ENCODE peak calls at places on chromosome 12, in seven cellular contexts. A, U, F, V, H, B and M are unnamed samples.

GRCh38 chr12:105227879-105228278 is 8.1 kb downstream of the APPL2 start:
- DNase-seq in F (no peak), A (no peak), V (no peak), U (no peak), B (no peak), H (no peak), M (no peak)

GRCh38 chr12:122793685-122794106 is 19.3 kb downstream of the CCDC62 start:
- DNase-seq in U (no peak), F (no peak), V (no peak), B (peak; percentile 77), H (peak; percentile 51), A (no peak), M (peak; percentile 70)

GRCh38 chr12:53751336-53752191 is at the start of gene CISTR:
- DNase-seq in F (no peak), V (no peak), A (no peak), U (no peak), B (no peak), H (peak; percentile 20), M (peak; percentile 75)

GRCh38 chr12:28378749-28379148 is 188.5 kb downstream of the CCDC91 start:
- DNase-seq in F (no peak), H (no peak), U (no peak), A (no peak), V (no peak), B (peak; percentile 11), M (no peak)

GRCh38 chr12:124862768-124863408 is 776 bp downstream of the SCARB1 start:
- DNase-seq in B (peak; percentile 17), F (no peak), A (peak; percentile 43), U (no peak), H (peak; percentile 46), V (no peak), M (peak; percentile 41)

GRCh38 chr12:132642846-132643835 is 24.6 kb downstream of the P2RX2 start:
- DNase-seq in F (no peak), H (no peak), B (no peak), U (no peak), V (no peak), A (no peak), M (no peak)

GRCh38 chr12:124395284-124395752 is 100.4 kb downstream of the RFLNA start:
- DNase-seq in A (peak; percentile 87), F (no peak), U (no peak), B (no peak), V (no peak), H (peak; percentile 80), M (peak; percentile 53)

GRCh38 chr12:38424436-38424835 is 107.9 kb downstream of the ALG10B start:
- DNase-seq in V (no peak), A (no peak), U (no peak), F (no peak), H (no peak), B (no peak), M (no peak)

GRCh38 chr12:24560192-24560591 is 388.7 kb downstream of the BCAT1 start:
- DNase-seq in V (no peak), A (no peak), U (no peak), B (peak; percentile 51), F (no peak), H (peak; percentile 53), M (no peak)

GRCh38 chr12:20366776-20367409 is 1.4 kb upstream of the PDE3A start:
- DNase-seq in U (no peak), H (no peak), F (no peak), V (no peak), B (no peak), A (no peak), M (no peak)

GRCh38 chr12:126551882-126552281 is 1486.6 kb downstream of the AACS start:
- DNase-seq in H (no peak), F (no peak), A (no peak), B (no peak), V (no peak), U (no peak), M (no peak)

GRCh38 chr12:6819069-6820030 is 2.3 kb upstream of the GPR162 start:
- DNase-seq in V (no peak), H (no peak), A (no peak), U (no peak), B (no peak), F (no peak), M (no peak)

GRCh38 chr12:92786045-92786444 is 83.3 kb downstream of the PLEKHG7 start:
- DNase-seq in V (no peak), U (no peak), A (no peak), H (peak; percentile 37), B (peak; percentile 60), F (no peak), M (no peak)

GRCh38 chr12:14452865-14453264 is 87.4 kb downstream of the ATF7IP start:
- DNase-seq in A (no peak), F (no peak), B (no peak), V (no peak), H (no peak), U (no peak), M (no peak)

GRCh38 chr12:54159140-54159539 is 29.6 kb downstream of the SMUG1 start:
- DNase-seq in B (no peak), H (no peak), A (no peak), V (no peak), F (no peak), U (no peak), M (no peak)

GRCh38 chr12:49089831-49090773 is 4.5 kb downstream of the DHH start:
- DNase-seq in U (no peak), F (no peak), V (no peak), H (peak; percentile 55), A (no peak), B (peak; percentile 36), M (peak; percentile 55)

GRCh38 chr12:54329756-54330155 is 4.8 kb downstream of the COPZ1 start:
- DNase-seq in B (no peak), A (no peak), V (no peak), F (no peak), H (no peak), U (no peak), M (no peak)

GRCh38 chr12:13374783-13375182 is 178.3 kb downstream of the EMP1 start:
- DNase-seq in H (no peak), B (no peak), V (no peak), U (no peak), F (peak; percentile 81), A (no peak), M (no peak)

GRCh38 chr12:113413488-113413939 is 8.7 kb upstream of the SDSL start:
- DNase-seq in F (no peak), H (peak; percentile 32), V (no peak), B (no peak), U (no peak), A (peak; percentile 51), M (peak; percentile 59)

GRCh38 chr12:110768960-110769359 is 26.3 kb upstream of the PPP1CC start:
- DNase-seq in B (no peak), A (no peak), F (no peak), U (no peak), V (no peak), H (no peak), M (no peak)
- H3K27ac ChIP-seq in B (no peak overlapping the region), A (no peak overlapping the region), F (no peak overlapping the region), U (no peak overlapping the region), V (no peak overlapping the region), H (no peak overlapping the region), M (no peak overlapping the region)

GRCh38 chr12:34352098-34352497 is 329.8 kb downstream of the ALG10 start:
- DNase-seq in F (no peak), V (no peak), A (no peak), U (no peak), B (no peak), H (no peak), M (no peak)
- H3K4me1 ChIP-seq in F (no peaks in the 10 kb centered on the region), V (no peaks in the 10 kb centered on the region), A (no peaks in the 10 kb centered on the region), U (no peaks in the 10 kb centered on the region), B (no peaks in the 10 kb centered on the region), H (no peaks in the 10 kb centered on the region), M (no peaks in the 10 kb centered on the region)

GRCh38 chr12:84596276-84596675 is 316.3 kb downstream of the SLC6A15 start:
- DNase-seq in B (no peak), H (no peak), A (no peak), F (no peak), V (no peak), U (no peak), M (peak; percentile 53)
- H3K27ac ChIP-seq in B (no peak overlapping the region), H (no peak overlapping the region), A (no peak overlapping the region), F (no peak overlapping the region), V (no peak overlapping the region), U (no peak overlapping the region), M (no peak overlapping the region)

GRCh38 chr12:31524791-31525495 is 66.0 kb downstream of the DENND5B start:
- DNase-seq in A (no peak), B (peak; percentile 72), F (no peak), H (peak; percentile 74), U (no peak), V (no peak), M (no peak)

GRCh38 chr12:31519525-31519924 is 71.4 kb downstream of the DENND5B start:
- DNase-seq in U (no peak), A (no peak), H (no peak), B (peak; percentile 27), F (no peak), V (no peak), M (no peak)

GRCh38 chr12:31523306-31523705 is 67.6 kb downstream of the DENND5B start:
- DNase-seq in F (no peak), H (no peak), V (no peak), A (no peak), B (no peak), U (no peak), M (no peak)

GRCh38 chr12:31522607-31523006 is 68.3 kb downstream of the DENND5B start:
- DNase-seq in A (no peak), F (no peak), V (no peak), H (no peak), U (no peak), B (no peak), M (no peak)

GRCh38 chr12:31521972-31522371 is 69.0 kb downstream of the DENND5B start:
- DNase-seq in H (peak; percentile 33), F (no peak), A (no peak), U (no peak), B (peak; percentile 42), V (no peak), M (no peak)
- H3K4me1 ChIP-seq in H (peaks cover 11% of the 10 kb centered on the region), F (peaks cover 35% of the 10 kb centered on the region), A (peaks cover 10% of the 10 kb centered on the region), U (peaks cover 26% of the 10 kb centered on the region), B (peaks cover 19% of the 10 kb centered on the region), V (no peaks in the 10 kb centered on the region), M (peaks cover 10% of the 10 kb centered on the region)

GRCh38 chr12:116242740-116243139 is 34.8 kb downstream of the MED13L start:
- DNase-seq in B (no peak), F (no peak), A (no peak), U (no peak), H (no peak), V (no peak), M (no peak)
- H3K27ac ChIP-seq in B (no peak overlapping the region), F (no peak overlapping the region), A (no peak overlapping the region), U (no peak overlapping the region), H (no peak overlapping the region), V (no peak overlapping the region), M (no peak overlapping the region)

GRCh38 chr12:131311764-131312163 is 358.1 kb downstream of the ADGRD1 start:
- DNase-seq in H (no peak), F (peak; percentile 62), V (no peak), B (no peak), U (no peak), A (no peak), M (no peak)
- H3K4me1 ChIP-seq in H (no peaks in the 10 kb centered on the region), F (no peaks in the 10 kb centered on the region), V (no peaks in the 10 kb centered on the region), B (no peaks in the 10 kb centered on the region), U (no peaks in the 10 kb centered on the region), A (no peaks in the 10 kb centered on the region), M (no peaks in the 10 kb centered on the region)

DNA sequence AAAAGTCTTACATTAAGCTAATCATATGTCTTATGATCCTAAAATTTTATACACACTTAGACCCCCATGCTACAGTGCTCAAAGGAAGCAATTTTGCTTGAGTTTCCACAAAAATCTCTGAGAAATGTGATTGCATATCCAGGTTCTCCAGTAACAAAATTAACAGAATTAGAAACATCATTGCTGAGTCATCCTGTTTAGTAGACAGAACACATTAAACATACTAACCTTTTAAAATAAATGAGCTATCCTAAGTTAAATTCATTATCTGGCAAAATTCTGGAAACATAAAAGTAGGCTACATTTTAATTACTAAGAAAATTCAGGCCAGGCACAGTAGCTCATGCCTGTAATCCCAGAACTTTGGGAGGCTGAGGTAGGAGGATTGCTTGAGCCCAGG is 94.7 kb downstream of the DENND5B start:
- DNase-seq in A (no peak), U (no peak), F (no peak), V (no peak), H (no peak), B (no peak), M (no peak)
- H3K27ac ChIP-seq in A (no peak overlapping the region), U (no peak overlapping the region), F (no peak overlapping the region), V (no peak overlapping the region), H (no peak overlapping the region), B (no peak overlapping the region), M (no peak overlapping the region)